ENCODE peak calls at places on chromosome 3, in nine cellular contexts. V is hepatic stellate cell; Z is OCI-M1; X is activated naive CD8-positive, alpha-beta T cell treated with anti-CD3 and anti-CD28 coated beads, Interleukin-2, amount 50 U/mL, for 24 hours; M is naive thymus-derived CD8-positive, alpha-beta T cell; P is nucleus accumbens; N is LoVo; L is NCI-H1436; E is NCI-H510A treated with DMSO at 0.1 percent for 48 hours. S is an unnamed sample.

GRCh38 chr3:138078096-138078495 is 37.3 kb downstream of the DZIP1L start:
- DNase-seq in V (no peak), Z (no peak), X (no peak), M (no peak), P (no peak), N (no peak), L (no peak), E (no peak), S (no peak)

GRCh38 chr3:38960042-38960622 is 91.6 kb downstream of the SCN11A start:
- DNase-seq in V (no peak), Z (no peak), X (no peak), M (no peak), P (no peak), N (no peak), L (no peak), E (no peak), S (no peak)

GRCh38 chr3:46926447-46926846 is 48.9 kb downstream of the PTH1R start:
- DNase-seq in V (no peak), Z (no peak), X (no peak), M (no peak), P (no peak), N (no peak), L (no peak), E (no peak), S (peak)

GRCh38 chr3:126522363-126522788 is 1.6 kb upstream of the CHST13 start:
- DNase-seq in V (peak), Z (peak), X (peak), M (peak), P (peak), N (peak), L (peak), E (peak), S (peak)

GRCh38 chr3:27963519-27963918 is 241.4 kb upstream of the EOMES start:
- DNase-seq in V (no peak), Z (no peak), X (peak), M (no peak), P (no peak), N (no peak), L (no peak), E (no peak), S (no peak)

GRCh38 chr3:155076888-155077287 is 3.2 kb upstream of the MME start:
- DNase-seq in V (no peak), Z (no peak), X (no peak), M (no peak), P (no peak), N (no peak), L (no peak), E (no peak), S (no peak)

GRCh38 chr3:151315136-151315535 is 1.5 kb downstream of the GPR87 start:
- DNase-seq in V (no peak), Z (no peak), X (no peak), M (no peak), P (no peak), N (no peak), L (no peak), E (no peak), S (no peak)

GRCh38 chr3:3461317-3461716 is 281.8 kb upstream of the CRBN start:
- DNase-seq in V (no peak), Z (no peak), X (no peak), M (no peak), P (no peak), N (no peak), L (no peak), E (no peak), S (no peak)

S was measured in mucosa of descending colon.